ENCODE peak calls at places on chromosome 11, in seven cellular contexts. One of them, this sample, is unnamed.

GRCh38 chr11:106186630-106187029 is 109.2 kb downstream of the AASDHPPT start:
- DNase-seq in Daoy: no peak
- DNase-seq in COLO829: no peak
- DNase-seq in hippocampal formation: no peak
- DNase-seq in neural crest cell: no peak
- DNase-seq in endothelial cell: no peak
- DNase-seq in naive thymus-derived CD8-positive, alpha-beta T cell: no peak
- DNase-seq in this sample: no peak

GRCh38 chr11:1830119-1830499 is 4.7 kb upstream of the SYT8 start:
- DNase-seq in Daoy: peak
- DNase-seq in COLO829: no peak
- DNase-seq in hippocampal formation: no peak
- DNase-seq in neural crest cell: no peak
- DNase-seq in endothelial cell: no peak
- DNase-seq in naive thymus-derived CD8-positive, alpha-beta T cell: no peak
- DNase-seq in this sample: no peak

GRCh38 chr11:34468209-34468841 is 29.6 kb downstream of the CAT start:
- DNase-seq in Daoy: peak
- DNase-seq in COLO829: peak
- DNase-seq in hippocampal formation: no peak
- DNase-seq in neural crest cell: no peak
- DNase-seq in endothelial cell: peak
- DNase-seq in naive thymus-derived CD8-positive, alpha-beta T cell: no peak
- DNase-seq in this sample: no peak

GRCh38 chr11:47466701-47467250 is 17.8 kb upstream of the RAPSN start:
- DNase-seq in Daoy: peak
- DNase-seq in COLO829: no peak
- DNase-seq in hippocampal formation: peak
- DNase-seq in neural crest cell: no peak
- DNase-seq in endothelial cell: peak
- DNase-seq in naive thymus-derived CD8-positive, alpha-beta T cell: no peak
- DNase-seq in this sample: peak

GRCh38 chr11:128235958-128236357 is 351.4 kb downstream of the ETS1 start:
- DNase-seq in Daoy: peak
- DNase-seq in COLO829: no peak
- DNase-seq in hippocampal formation: no peak
- DNase-seq in neural crest cell: no peak
- DNase-seq in endothelial cell: no peak
- DNase-seq in naive thymus-derived CD8-positive, alpha-beta T cell: no peak
- DNase-seq in this sample: no peak

GRCh38 chr11:25901415-25901814 is 430.5 kb upstream of the ANO3 start:
- DNase-seq in Daoy: no peak
- DNase-seq in COLO829: no peak
- DNase-seq in hippocampal formation: no peak
- DNase-seq in neural crest cell: no peak
- DNase-seq in endothelial cell: no peak
- DNase-seq in naive thymus-derived CD8-positive, alpha-beta T cell: no peak
- DNase-seq in this sample: no peak

GRCh38 chr11:116649268-116649667 is 123.5 kb downstream of the BUD13 start:
- DNase-seq in Daoy: no peak
- DNase-seq in COLO829: no peak
- DNase-seq in hippocampal formation: no peak
- DNase-seq in neural crest cell: no peak
- DNase-seq in endothelial cell: no peak
- DNase-seq in naive thymus-derived CD8-positive, alpha-beta T cell: no peak
- DNase-seq in this sample: no peak

GRCh38 chr11:117298195-117298594 is 7.0 kb downstream of the BACE1-AS start:
- DNase-seq in Daoy: no peak
- DNase-seq in COLO829: no peak
- DNase-seq in hippocampal formation: no peak
- DNase-seq in neural crest cell: no peak
- DNase-seq in endothelial cell: no peak
- DNase-seq in naive thymus-derived CD8-positive, alpha-beta T cell: no peak
- DNase-seq in this sample: no peak

GRCh38 chr11:33699515-33700424 is 856 bp downstream of the C11orf91 start:
- DNase-seq in Daoy: no peak
- DNase-seq in COLO829: no peak
- DNase-seq in hippocampal formation: no peak
- DNase-seq in neural crest cell: peak
- DNase-seq in endothelial cell: no peak
- DNase-seq in naive thymus-derived CD8-positive, alpha-beta T cell: no peak
- DNase-seq in this sample: peak